ENCODE peak calls at places on chromosomes 12 and 14, in seven cellular contexts. E is H1, F is IMR-90, K is H9, P is mesenchymal stem cell, Y is mesendoderm, D is trophoblast cell. T is an unnamed sample.
A peak's percentile ranks its signal among the peaks of the same experiment; 100 is the strongest.

GRCh38 chr12:10366875-10367274 is 23.0 kb downstream of the KLRK1 start:
- DNase-seq in F (no peak), D (no peak), P (peak; percentile 40), K (no peak), E (no peak), Y (peak; percentile 49), T (no peak)

GRCh38 chr12:75623631-75624118 is 112.3 kb upstream of the KRR1 start:
- DNase-seq in P (peak; percentile 78), Y (peak; percentile 94), F (peak; percentile 33), D (no peak), K (peak; percentile 46), E (no peak), T (no peak)

GRCh38 chr12:96354326-96354725 is 45.9 kb downstream of the CDK17 start:
- DNase-seq in E (no peak), P (peak; percentile 37), D (no peak), Y (peak; percentile 27), F (peak; percentile 62), K (no peak), T (no peak)

GRCh38 chr12:4700621-4701026 is 19.6 kb upstream of the GALNT8 start:
- DNase-seq in P (no peak), Y (no peak), K (peak; percentile 55), E (no peak), F (peak; percentile 63), D (no peak), T (peak; percentile 18)

GRCh38 chr14:90491221-90491867 is 94.5 kb downstream of the CALM1 start:
- DNase-seq in K (no peak), P (no peak), D (no peak), E (no peak), Y (peak; percentile 46), F (peak; percentile 58), T (no peak)

GRCh38 chr14:42944284-42944683 is 1337.6 kb downstream of the LRFN5 start:
- DNase-seq in K (no peak), F (peak; percentile 61), Y (no peak), E (no peak), D (no peak), P (no peak), T (no peak)

GRCh38 chr14:96380735-96381134 is 11.2 kb upstream of the AK7 start:
- DNase-seq in F (no peak), D (no peak), Y (no peak), K (no peak), P (no peak), E (no peak), T (no peak)

GRCh38 chr12:68497702-68498101 is 113.0 kb upstream of the RAP1B start:
- DNase-seq in Y (no peak), K (no peak), E (no peak), P (peak; percentile 90), F (peak; percentile 77), D (no peak), T (no peak)

GRCh38 chr12:112535017-112535416 is 116.3 kb downstream of the PTPN11 start:
- DNase-seq in Y (no peak), F (no peak), E (no peak), P (no peak), K (no peak), D (no peak), T (no peak)

DNA sequence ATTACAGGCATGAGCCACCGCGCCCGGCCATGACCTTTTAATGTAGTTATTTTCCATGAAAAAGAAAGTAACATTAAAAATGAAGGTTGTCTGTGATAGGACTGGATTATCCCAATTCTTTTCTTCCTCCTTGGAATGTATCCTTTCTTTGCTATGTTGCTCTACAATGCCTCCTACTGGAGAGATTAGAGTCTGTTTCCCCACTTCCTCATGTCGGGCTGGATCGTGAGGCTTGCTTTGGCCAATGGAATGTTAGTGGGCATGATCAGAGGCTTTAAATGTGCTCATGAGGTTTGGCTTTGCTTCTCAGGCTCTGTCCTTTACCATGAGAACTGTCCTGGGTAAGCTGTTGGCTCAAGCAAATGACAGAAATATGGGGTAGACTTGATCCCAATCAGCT is 34.7 kb upstream of the SOCS2 start:
- DNase-seq in F (no peak), D (no peak), P (no peak), Y (peak; percentile 42), K (no peak), E (no peak), T (no peak)
- H3K4ac ChIP-seq in F (no peak overlapping the region), D (no peak overlapping the region), P (no peak overlapping the region), Y (no peak overlapping the region), K (no peak overlapping the region), E (no peak overlapping the region), T (no peak overlapping the region)

DNA sequence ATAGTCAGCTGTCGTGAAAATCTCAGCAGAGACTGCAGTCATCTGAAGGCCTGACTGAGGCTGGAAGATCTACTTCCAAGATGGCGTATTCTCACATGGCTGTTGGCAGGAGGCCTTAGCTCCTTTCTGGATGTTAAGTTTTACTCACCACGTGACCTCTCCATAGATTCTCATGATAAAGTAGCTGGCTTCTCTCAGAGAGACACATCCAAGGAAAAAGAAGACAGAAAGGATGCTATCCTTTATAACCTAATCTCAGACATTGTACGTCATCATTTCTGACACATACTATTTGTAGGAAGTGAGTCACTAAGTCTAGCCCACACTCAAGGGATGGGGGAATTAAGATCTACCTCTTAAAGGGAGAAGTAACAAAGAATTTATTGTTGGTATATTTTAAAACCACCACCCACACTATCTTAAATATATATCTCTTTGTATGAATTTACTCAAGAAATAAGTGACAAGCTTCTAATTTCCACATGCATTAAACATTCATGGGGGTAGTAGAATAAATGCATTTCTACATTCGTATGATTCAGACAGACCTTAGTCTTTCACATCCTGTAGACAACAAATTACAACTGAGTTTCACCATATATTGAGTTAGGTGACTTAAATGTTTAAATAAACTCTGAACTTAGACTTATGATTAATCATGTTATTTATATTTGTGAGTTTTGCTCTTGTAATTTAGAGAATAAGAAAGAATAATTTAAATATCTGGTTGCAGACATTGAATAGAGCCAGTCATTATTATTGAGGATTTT is 411.0 kb downstream of the LRIG3 start:
- DNase-seq in E (no peak), P (peak; percentile 88), K (no peak), F (peak; percentile 91), D (no peak), Y (no peak), T (no peak)
- H3K4ac ChIP-seq in E (no peak overlapping the region), P (no peak overlapping the region), K (no peak overlapping the region), F (peak overlapping the region; percentile 74), D (no peak overlapping the region), Y (no peak overlapping the region), T (no peak overlapping the region)

GRCh38 chr12:80659512-80660094 is 47.8 kb upstream of the MYF6 start:
- DNase-seq in P (no peak), F (peak; percentile 20), K (no peak), Y (no peak), E (no peak), D (no peak), T (no peak)

DNA sequence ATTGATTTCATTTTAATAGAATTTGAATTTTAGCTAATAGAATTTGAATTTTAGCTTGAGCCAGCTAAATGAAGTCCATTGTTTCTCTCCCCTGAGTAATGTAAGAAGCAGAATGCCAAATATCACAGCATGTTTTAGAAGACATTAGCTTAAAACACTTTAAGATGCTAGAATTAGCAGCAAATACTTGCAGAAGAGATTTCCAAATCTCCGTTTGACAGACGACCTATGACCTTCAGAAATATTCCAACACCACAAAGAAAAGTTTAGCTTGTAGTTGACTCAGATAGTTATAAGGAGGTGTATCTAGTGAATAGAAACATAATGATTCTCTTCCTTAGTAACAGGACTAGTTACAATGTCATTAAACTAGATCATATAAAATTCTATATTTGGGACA is 51.7 kb upstream of the MYF6 start:
- DNase-seq in Y (no peak), E (no peak), D (no peak), P (no peak), F (peak; percentile 23), K (no peak), T (no peak)
- H3K4ac ChIP-seq in Y (no peak overlapping the region), E (no peak overlapping the region), D (no peak overlapping the region), P (no peak overlapping the region), F (no peak overlapping the region), K (no peak overlapping the region), T (no peak overlapping the region)

GRCh38 chr14:35220920-35221319 is 71.3 kb upstream of the PSMA6 start:
- DNase-seq in E (no peak), D (no peak), Y (no peak), P (no peak), K (no peak), F (no peak), T (no peak)
- H3K4ac ChIP-seq in E (no peak overlapping the region), D (no peak overlapping the region), Y (no peak overlapping the region), P (no peak overlapping the region), K (no peak overlapping the region), F (no peak overlapping the region), T (no peak overlapping the region)

DNA sequence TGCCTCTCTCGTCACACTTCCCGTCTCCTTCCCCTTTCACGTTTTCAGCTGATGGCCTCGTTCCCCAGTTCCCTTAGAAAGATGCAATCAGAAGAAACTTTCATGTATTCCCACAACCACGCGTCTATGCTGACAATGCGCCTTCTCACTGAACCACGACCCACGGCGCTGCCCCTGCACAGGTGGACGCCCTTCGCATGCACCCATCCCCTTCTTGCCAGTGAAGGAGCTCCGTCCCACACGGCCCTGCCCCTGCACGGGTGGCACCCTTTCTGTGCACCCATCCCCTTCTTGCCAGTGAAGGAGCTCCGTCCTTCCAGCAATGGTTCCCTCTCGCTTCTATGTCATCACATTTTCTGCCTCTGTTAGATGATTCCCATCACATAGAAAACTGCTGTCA is 340.0 kb upstream of the FKBP4 start:
- DNase-seq in Y (no peak), D (no peak), F (no peak), P (no peak), E (no peak), K (no peak), T (no peak)
- H3K4ac ChIP-seq in Y (no peak overlapping the region), D (no peak overlapping the region), F (no peak overlapping the region), P (no peak overlapping the region), E (no peak overlapping the region), K (no peak overlapping the region), T (no peak overlapping the region)

GRCh38 chr12:124009781-124010180 is 36.8 kb downstream of the ZNF664 start:
- DNase-seq in F (no peak), E (no peak), Y (no peak), K (no peak), P (no peak), D (no peak), T (no peak)

GRCh38 chr12:124006582-124007170 is 33.7 kb downstream of the ZNF664 start:
- DNase-seq in F (no peak), E (no peak), Y (no peak), K (no peak), D (no peak), P (no peak), T (no peak)

GRCh38 chr12:124007356-124007755 is 34.3 kb downstream of the ZNF664 start:
- DNase-seq in F (no peak), E (no peak), K (no peak), Y (no peak), D (no peak), P (no peak), T (no peak)

GRCh38 chr12:124007810-124008570 is 35.0 kb downstream of the ZNF664 start:
- DNase-seq in K (no peak), F (peak; percentile 75), D (no peak), Y (no peak), P (peak; percentile 45), E (no peak), T (no peak)

GRCh38 chr12:124008629-124009028 is 35.6 kb downstream of the ZNF664 start:
- DNase-seq in P (no peak), Y (no peak), E (no peak), K (no peak), D (no peak), F (no peak), T (no peak)
- H3K4ac ChIP-seq in P (no peak overlapping the region), Y (no peak overlapping the region), E (no peak overlapping the region), K (no peak overlapping the region), D (no peak overlapping the region), F (no peak overlapping the region), T (no peak overlapping the region)